ENCODE peak calls at places on chromosome 1, in seven cellular contexts. L is heart left ventricle; W is naive thymus-derived CD8-positive, alpha-beta T cell; G is fibroblast of gingiva; M is stimulated activated naive CD4-positive, alpha-beta T cell; U is epithelial cell of proximal tubule; Y is CD4-positive, CD25-positive, alpha-beta regulatory T cell. Z is an unnamed sample.

GRCh38 chr1:172833956-172834355 is 175.1 kb downstream of the FASLG start:
- DNase-seq in L (no peak), W (no peak), G (no peak), M (no peak), U (no peak), Y (no peak), Z (peak; percentile 53)

GRCh38 chr1:95304803-95305202 is 70.8 kb downstream of the RWDD3 start:
- DNase-seq in L (no peak), W (no peak), G (no peak), M (no peak), U (no peak), Y (no peak), Z (no peak)

GRCh38 chr1:150272379-150272840 is at the start of gene C1orf54:
- DNase-seq in L (peak; percentile 82), W (no peak), G (peak; percentile 60), M (no peak), U (no peak), Y (no peak), Z (peak; percentile 61)

GRCh38 chr1:32273389-32274208 is 18.3 kb upstream of the HDAC1 start:
- DNase-seq in L (no peak), W (peak; percentile 68), G (no peak), M (peak; percentile 81), U (no peak), Y (peak; percentile 72), Z (peak; percentile 15)

GRCh38 chr1:39625462-39626273 is 13.8 kb downstream of the HEYL start:
- DNase-seq in L (peak; percentile 91), W (no peak), G (peak; percentile 62), M (no peak), U (no peak), Y (no peak), Z (peak; percentile 72)

GRCh38 chr1:30892671-30893073 is 15.9 kb downstream of the SDC3 start:
- DNase-seq in L (no peak), W (no peak), G (no peak), M (no peak), U (no peak), Y (no peak), Z (no peak)

GRCh38 chr1:235628316-235629006 is 21.1 kb downstream of the GNG4 start:
- DNase-seq in L (no peak), W (no peak), G (no peak), M (no peak), U (no peak), Y (no peak), Z (no peak)

GRCh38 chr1:84581648-84582047 is 7.4 kb upstream of the CTBS start:
- DNase-seq in L (no peak), W (no peak), G (no peak), M (no peak), U (no peak), Y (no peak), Z (no peak)

GRCh38 chr1:112457241-112457640 is 51.5 kb upstream of the WNT2B start:
- DNase-seq in L (no peak), W (no peak), G (peak; percentile 83), M (no peak), U (no peak), Y (no peak), Z (peak; percentile 35)

GRCh38 chr1:207103892-207104373 is at the start of gene C4BPA:
- DNase-seq in L (no peak), W (no peak), G (no peak), M (no peak), U (peak; percentile 32), Y (no peak), Z (no peak)

GRCh38 chr1:241343956-241344355 is 13.0 kb downstream of the RGS7 start:
- DNase-seq in L (no peak), W (no peak), G (no peak), M (no peak), U (no peak), Y (no peak), Z (no peak)

Z was measured in GM23248.